ENCODE peak calls at places on chromosomes 13 and 19, in four cellular contexts. W is AG10803, N is NCI-H1694, X is GM13976. Q is an unnamed sample.

GRCh38 chr19:50896591-50897190 is 14.5 kb downstream of the KLK4 start:
- DNase-seq in W (peak; percentile 24), N (no peak), X (peak; percentile 86), Q (no peak)

GRCh38 chr19:38542040-38542439 is 75.7 kb downstream of the MAP4K1 start:
- DNase-seq in W (no peak), N (no peak), X (no peak), Q (no peak)

GRCh38 chr19:3458229-3458555 is 22.1 kb downstream of the SMIM24 start:
- DNase-seq in W (no peak), N (no peak), X (no peak), Q (no peak)

GRCh38 chr19:55857974-55858373 is 21.6 kb downstream of the NLRP4 start:
- DNase-seq in W (no peak), N (no peak), X (no peak), Q (no peak)

GRCh38 chr19:53903055-53903680 is 5.9 kb upstream of the CACNG7 start:
- DNase-seq in W (no peak), N (no peak), X (no peak), Q (no peak)

GRCh38 chr13:50357586-50358118 is 342.4 kb downstream of the KCNRG start:
- DNase-seq in W (peak; percentile 76), N (peak; percentile 9), X (no peak), Q (no peak)

GRCh38 chr19:16509141-16510061 is 13.2 kb downstream of the C19orf44 start:
- DNase-seq in W (peak; percentile 12), N (no peak), X (no peak), Q (no peak)

GRCh38 chr19:14091086-14091884 is 734 bp upstream of the SAMD1 start:
- DNase-seq in W (peak; percentile 60), N (peak; percentile 23), X (peak; percentile 94), Q (peak; percentile 39)

GRCh38 chr19:19539738-19540703 is 2.0 kb downstream of the CILP2 start:
- DNase-seq in W (peak; percentile 57), N (no peak), X (peak; percentile 84), Q (peak; percentile 49)

Q was measured in stimulated activated CD8-positive, alpha-beta memory T cell treated with anti-CD3 and anti-CD28 coated beads, Interleukin-4, amount 100 ng/mL, for 24 hours.